ENCODE peak calls at places on chromosomes 3 and 15, in five cellular contexts. One of them, this sample, is unnamed.

GRCh38 chr3:153245661-153246060 is 83.6 kb downstream of the RAP2B start:
- DNase-seq in progenitor cell of endocrine pancreas: no peak
- DNase-seq in NAMALWA: no peak
- DNase-seq in iPS DF 19.7: no peak
- DNase-seq in HT1080: no peak
- DNase-seq in this sample: no peak

GRCh38 chr15:80351211-80351610 is 53.0 kb upstream of the ARNT2 start:
- DNase-seq in progenitor cell of endocrine pancreas: no peak
- DNase-seq in NAMALWA: no peak
- DNase-seq in iPS DF 19.7: no peak
- DNase-seq in HT1080: no peak
- DNase-seq in this sample: no peak

GRCh38 chr3:99630815-99631214 is 7.6 kb upstream of the COL8A1 start:
- DNase-seq in progenitor cell of endocrine pancreas: no peak
- DNase-seq in NAMALWA: no peak
- DNase-seq in iPS DF 19.7: no peak
- DNase-seq in HT1080: peak
- DNase-seq in this sample: no peak

GRCh38 chr3:138768126-138768525 is 66.6 kb downstream of the PIK3CB start:
- DNase-seq in progenitor cell of endocrine pancreas: no peak
- DNase-seq in NAMALWA: peak
- DNase-seq in iPS DF 19.7: peak
- DNase-seq in HT1080: no peak
- DNase-seq in this sample: peak

GRCh38 chr3:55488398-55489055 is 1.4 kb upstream of the WNT5A start:
- DNase-seq in progenitor cell of endocrine pancreas: no peak
- DNase-seq in NAMALWA: peak
- DNase-seq in iPS DF 19.7: no peak
- DNase-seq in HT1080: peak
- DNase-seq in this sample: peak

GRCh38 chr15:70299931-70300858 is 202.5 kb upstream of the TLE3 start:
- DNase-seq in progenitor cell of endocrine pancreas: no peak
- DNase-seq in NAMALWA: no peak
- DNase-seq in iPS DF 19.7: no peak
- DNase-seq in HT1080: no peak
- DNase-seq in this sample: peak

GRCh38 chr3:113802795-113803455 is 35.7 kb upstream of the GRAMD1C start:
- DNase-seq in progenitor cell of endocrine pancreas: no peak
- DNase-seq in NAMALWA: no peak
- DNase-seq in iPS DF 19.7: no peak
- DNase-seq in HT1080: no peak
- DNase-seq in this sample: no peak

GRCh38 chr3:29280675-29281264 is at the start of gene RBMS3:
- DNase-seq in progenitor cell of endocrine pancreas: peak
- DNase-seq in NAMALWA: peak
- DNase-seq in iPS DF 19.7: peak
- DNase-seq in HT1080: peak
- DNase-seq in this sample: peak

GRCh38 chr3:173411288-173412064 is 13.9 kb downstream of the NLGN1 start:
- DNase-seq in progenitor cell of endocrine pancreas: no peak
- DNase-seq in NAMALWA: peak
- DNase-seq in iPS DF 19.7: no peak
- DNase-seq in HT1080: peak
- DNase-seq in this sample: no peak

GRCh38 chr3:119401069-119401468 is 62.3 kb downstream of the TMEM39A start:
- DNase-seq in progenitor cell of endocrine pancreas: no peak
- DNase-seq in NAMALWA: peak
- DNase-seq in iPS DF 19.7: no peak
- DNase-seq in HT1080: no peak
- DNase-seq in this sample: peak

GRCh38 chr15:42720071-42720470 is 16.9 kb downstream of the CDAN1 start:
- DNase-seq in progenitor cell of endocrine pancreas: no peak
- DNase-seq in NAMALWA: no peak
- DNase-seq in iPS DF 19.7: no peak
- DNase-seq in HT1080: no peak
- DNase-seq in this sample: no peak

GRCh38 chr3:99172736-99173657 is 271.5 kb upstream of the DCBLD2 start:
- DNase-seq in progenitor cell of endocrine pancreas: no peak
- DNase-seq in NAMALWA: peak
- DNase-seq in iPS DF 19.7: peak
- DNase-seq in HT1080: peak
- DNase-seq in this sample: peak

GRCh38 chr15:98873441-98874218 is 134.0 kb downstream of the PGPEP1L start:
- DNase-seq in progenitor cell of endocrine pancreas: no peak
- DNase-seq in NAMALWA: no peak
- DNase-seq in iPS DF 19.7: no peak
- DNase-seq in HT1080: peak
- DNase-seq in this sample: no peak

GRCh38 chr3:180175572-180175971 is 138.8 kb upstream of the PEX5L start:
- DNase-seq in progenitor cell of endocrine pancreas: no peak
- DNase-seq in NAMALWA: no peak
- DNase-seq in iPS DF 19.7: no peak
- DNase-seq in HT1080: no peak
- DNase-seq in this sample: no peak

GRCh38 chr15:88029696-88030095 is 226.8 kb downstream of the NTRK3 start:
- DNase-seq in progenitor cell of endocrine pancreas: no peak
- DNase-seq in NAMALWA: no peak
- DNase-seq in iPS DF 19.7: no peak
- DNase-seq in HT1080: peak
- DNase-seq in this sample: no peak

GRCh38 chr3:126023390-126023789 is 54.4 kb downstream of the ROPN1B start:
- DNase-seq in progenitor cell of endocrine pancreas: no peak
- DNase-seq in NAMALWA: no peak
- DNase-seq in iPS DF 19.7: no peak
- DNase-seq in HT1080: no peak
- DNase-seq in this sample: no peak

GRCh38 chr3:150653110-150653561 is 50.0 kb downstream of the SELENOT start:
- DNase-seq in progenitor cell of endocrine pancreas: no peak
- DNase-seq in NAMALWA: no peak
- DNase-seq in iPS DF 19.7: no peak
- DNase-seq in HT1080: peak
- DNase-seq in this sample: no peak